ENCODE peak calls at places on chromosome 16, in five cellular contexts. H, F, A, P and J are unnamed samples.

GRCh38 chr16:53529529-53529928 is 26.5 kb upstream of the AKTIP start:
- DNase-seq in P (no peak), A (no peak), H (no peak), F (no peak), J (no peak)

GRCh38 chr16:71230122-71230845 is at the start of gene HYDIN:
- DNase-seq in F (no peak), H (no peak), A (no peak), P (no peak), J (peak; percentile 48)

GRCh38 chr16:19701091-19701490 is 16.9 kb downstream of the KNOP1 start:
- DNase-seq in P (peak; percentile 28), F (no peak), A (no peak), H (no peak), J (no peak)

GRCh38 chr16:870856-871561 is 70.5 kb upstream of the GNG13 start:
- DNase-seq in F (no peak), A (no peak), H (no peak), P (no peak), J (no peak)

GRCh38 chr16:77290451-77291110 is 91.4 kb downstream of the SYCE1L start:
- DNase-seq in A (no peak), H (no peak), F (no peak), P (no peak), J (no peak)

GRCh38 chr16:4373909-4374742 is 2.5 kb downstream of the VASN start:
- DNase-seq in A (no peak), P (peak; percentile 29), H (no peak), F (peak; percentile 80), J (peak; percentile 78)

GRCh38 chr16:16763449-16763848 is 384.5 kb downstream of the NPIPA7 start:
- DNase-seq in F (no peak), P (no peak), A (no peak), H (no peak), J (no peak)

GRCh38 chr16:56337131-56337857 is 88.1 kb downstream of the AMFR start:
- DNase-seq in P (no peak), A (no peak), H (no peak), F (no peak), J (no peak)

GRCh38 chr16:85720319-85720637 is 30.6 kb downstream of the C16orf74 start:
- DNase-seq in F (peak; percentile 95), P (no peak), A (no peak), H (no peak), J (peak; percentile 93)

GRCh38 chr16:1413684-1414531 is 596 bp downstream of the UNKL start:
- DNase-seq in P (peak; percentile 8), F (no peak), H (peak; percentile 32), A (peak; percentile 58), J (no peak)

GRCh38 chr16:86577314-86577971 is 906 bp upstream of the FOXL1 start:
- DNase-seq in A (no peak), F (no peak), H (no peak), P (no peak), J (no peak)

GRCh38 chr16:11233727-11234376 is 22.2 kb downstream of the SOCS1 start:
- DNase-seq in A (no peak), F (peak; percentile 33), P (no peak), H (peak; percentile 41), J (no peak)

GRCh38 chr16:68823401-68823800 is 19.9 kb upstream of the TANGO6 start:
- DNase-seq in A (no peak), H (no peak), F (peak; percentile 87), P (no peak), J (no peak)

GRCh38 chr16:2019500-2019899 is at the start of gene NPW:
- DNase-seq in A (no peak), P (no peak), H (no peak), F (no peak), J (no peak)

GRCh38 chr16:51133691-51134090 is 17.4 kb downstream of the SALL1 start:
- DNase-seq in A (no peak), F (no peak), P (no peak), H (no peak), J (no peak)

GRCh38 chr16:29974291-29975133 is 844 bp downstream of the TAOK2 start:
- DNase-seq in F (no peak), H (no peak), A (no peak), P (no peak), J (no peak)

GRCh38 chr16:72989203-72989991 is 58.5 kb downstream of the ZFHX3 start:
- DNase-seq in H (no peak), P (no peak), A (no peak), F (peak; percentile 90), J (no peak)

GRCh38 chr16:49592507-49593422 is 219.2 kb downstream of the C16orf78 start:
- DNase-seq in H (no peak), P (no peak), A (peak; percentile 9), F (peak; percentile 42), J (peak; percentile 51)

GRCh38 chr16:4344659-4345438 is 6.3 kb downstream of the PAM16 start:
- DNase-seq in H (no peak), A (no peak), P (peak; percentile 91), F (no peak), J (no peak)

GRCh38 chr16:16120382-16121184 is 102.7 kb downstream of the ABCC6 start:
- DNase-seq in P (no peak), A (no peak), H (no peak), F (no peak), J (no peak)

GRCh38 chr16:3148256-3149192 is 13.7 kb downstream of the ZNF213 start:
- DNase-seq in P (no peak), A (no peak), H (no peak), F (no peak), J (no peak)

GRCh38 chr16:56844056-56844455 is 21.0 kb upstream of the SLC12A3 start:
- DNase-seq in H (no peak), A (no peak), F (no peak), P (no peak), J (no peak)

GRCh38 chr16:53232826-53233529 is 178.2 kb downstream of the CHD9 start:
- DNase-seq in F (no peak), H (no peak), A (no peak), P (no peak), J (no peak)

GRCh38 chr16:72256398-72257048 is 84.6 kb upstream of the PMFBP1 start:
- DNase-seq in F (peak; percentile 21), A (no peak), P (no peak), H (no peak), J (no peak)